ENCODE peak calls at places on chromosomes 12 and 14, in nine cellular contexts. O is hepatocyte, H is colonic mucosa, K is DND-41, A is ovary, Q is left ventricle myocardium inferior, N is astrocyte, S is heart left ventricle, J is PC-9. C is an unnamed sample.

GRCh38 chr14:101584049-101584859 is 23.0 kb downstream of the DIO3 start:
- DNase-seq in K (no peak), Q (peak; percentile 21), H (no peak), S (peak; percentile 39), N (no peak), A (peak; percentile 29), O (peak; percentile 44), J (no peak), C (peak; percentile 57)

GRCh38 chr12:6463211-6463610 is 7.3 kb downstream of the VAMP1 start:
- DNase-seq in S (no peak), H (no peak), O (no peak), A (no peak), Q (no peak), J (no peak), K (no peak), N (no peak), C (no peak)

GRCh38 chr14:101862711-101863110 is 101.2 kb downstream of the PPP2R5C start:
- DNase-seq in Q (no peak), H (no peak), N (peak; percentile 64), O (no peak), J (no peak), K (no peak), A (no peak), S (no peak), C (no peak)

GRCh38 chr12:56385873-56386272 is 23.2 kb upstream of the APOF start:
- DNase-seq in H (no peak), K (no peak), S (no peak), J (peak; percentile 35), A (no peak), O (peak; percentile 39), N (no peak), Q (no peak), C (no peak)

GRCh38 chr12:23771230-23771949 is 178.1 kb downstream of the SOX5 start:
- DNase-seq in J (no peak), N (peak; percentile 3), A (no peak), H (no peak), K (no peak), O (peak; percentile 18), S (peak; percentile 50), Q (peak; percentile 48), C (no peak)

GRCh38 chr12:30795660-30796507 is 41.1 kb upstream of the CAPRIN2 start:
- DNase-seq in K (no peak), S (peak; percentile 60), H (peak; percentile 26), Q (peak; percentile 51), A (peak; percentile 25), O (peak; percentile 75), J (peak; percentile 67), N (peak; percentile 77), C (no peak)

GRCh38 chr12:82645414-82645813 is 41.3 kb upstream of the TMTC2 start:
- DNase-seq in K (no peak), O (no peak), H (no peak), A (no peak), Q (no peak), J (no peak), S (no peak), N (no peak), C (no peak)

GRCh38 chr12:58071994-58072393 is 130.6 kb downstream of the ATP23 start:
- DNase-seq in J (no peak), N (no peak), A (no peak), Q (no peak), O (no peak), S (no peak), H (no peak), K (no peak), C (no peak)

GRCh38 chr14:100556076-100556475 is 31.1 kb downstream of the BEGAIN start:
- DNase-seq in N (no peak), O (no peak), Q (no peak), H (no peak), A (no peak), S (no peak), K (no peak), J (no peak), C (no peak)

GRCh38 chr12:44078273-44078672 is 242.4 kb downstream of the TMEM117 start:
- DNase-seq in Q (no peak), S (no peak), K (no peak), N (no peak), A (no peak), O (peak; percentile 6), J (no peak), H (no peak), C (no peak)

GRCh38 chr12:58629376-58629775 is 290.9 kb downstream of the LRIG3 start:
- DNase-seq in N (peak; percentile 21), O (no peak), J (no peak), S (no peak), A (no peak), Q (no peak), H (no peak), K (no peak), C (no peak)

GRCh38 chr12:27285395-27285794 is 41.3 kb downstream of the STK38L start:
- DNase-seq in K (no peak), N (peak; percentile 29), Q (no peak), H (no peak), A (no peak), O (no peak), S (no peak), J (no peak), C (no peak)

GRCh38 chr12:106090586-106091411 is 48.0 kb downstream of the NUAK1 start:
- DNase-seq in A (peak; percentile 36), N (peak; percentile 91), S (peak; percentile 71), H (no peak), K (no peak), Q (no peak), O (peak; percentile 38), J (no peak), C (peak; percentile 87)

GRCh38 chr12:124684971-124685688 is 117.7 kb upstream of the NCOR2 start:
- DNase-seq in A (peak; percentile 73), H (no peak), N (peak; percentile 83), Q (no peak), O (no peak), S (no peak), K (no peak), J (no peak), C (no peak)

GRCh38 chr12:113142173-113142885 is 6.8 kb upstream of the RASAL1 start:
- DNase-seq in A (no peak), J (no peak), N (no peak), Q (peak; percentile 44), S (peak; percentile 63), O (no peak), K (no peak), H (peak; percentile 70), C (no peak)

GRCh38 chr12:57549909-57550627 is at the start of gene KIF5A:
- DNase-seq in J (no peak), Q (no peak), H (no peak), N (no peak), O (peak; percentile 61), A (no peak), S (no peak), K (no peak), C (no peak)

GRCh38 chr14:86087377-86087776 is 557.4 kb downstream of the FLRT2 start:
- DNase-seq in J (no peak), O (no peak), S (no peak), A (no peak), K (no peak), N (no peak), Q (no peak), H (no peak), C (no peak)

GRCh38 chr12:108128221-108129016 is 669 bp upstream of the WSCD2 start:
- DNase-seq in H (no peak), A (no peak), S (no peak), J (no peak), N (no peak), O (no peak), Q (no peak), K (no peak), C (no peak)
- H3K4me3 ChIP-seq in H (no peak overlapping the region), A (peak overlapping the region; percentile 41), S (no peak overlapping the region), J (no peak overlapping the region), N (no peak overlapping the region), O (no peak overlapping the region), Q (peak overlapping the region; percentile 62), K (no peak overlapping the region), C (no peak overlapping the region)

GRCh38 chr14:61861320-61861865 is 99.2 kb downstream of the SNAPC1 start:
- DNase-seq in S (no peak), J (no peak), K (no peak), A (no peak), N (no peak), O (no peak), Q (no peak), H (no peak), C (no peak)

GRCh38 chr14:61864329-61864898 is 102.2 kb downstream of the SNAPC1 start:
- DNase-seq in H (no peak), O (no peak), K (no peak), S (no peak), J (no peak), A (no peak), Q (no peak), N (no peak), C (no peak)

GRCh38 chr14:61854898-61855297 is 92.7 kb downstream of the SNAPC1 start:
- DNase-seq in J (no peak), H (no peak), O (no peak), A (no peak), N (no peak), K (no peak), S (no peak), Q (no peak), C (no peak)

GRCh38 chr14:61860294-61860918 is 98.2 kb downstream of the SNAPC1 start:
- DNase-seq in O (peak; percentile 62), H (peak; percentile 40), S (no peak), N (peak; percentile 14), K (peak; percentile 65), Q (peak; percentile 36), A (no peak), J (no peak), C (no peak)
- TF ChIP-seq CTCF in O (peak; percentile 39), H (peak; percentile 71), S (peak; percentile 71), N (peak; percentile 74), K (peak; percentile 84), Q (peak; percentile 78), A (no peak), J (peak; percentile 87), C (peak; percentile 89)

DNA sequence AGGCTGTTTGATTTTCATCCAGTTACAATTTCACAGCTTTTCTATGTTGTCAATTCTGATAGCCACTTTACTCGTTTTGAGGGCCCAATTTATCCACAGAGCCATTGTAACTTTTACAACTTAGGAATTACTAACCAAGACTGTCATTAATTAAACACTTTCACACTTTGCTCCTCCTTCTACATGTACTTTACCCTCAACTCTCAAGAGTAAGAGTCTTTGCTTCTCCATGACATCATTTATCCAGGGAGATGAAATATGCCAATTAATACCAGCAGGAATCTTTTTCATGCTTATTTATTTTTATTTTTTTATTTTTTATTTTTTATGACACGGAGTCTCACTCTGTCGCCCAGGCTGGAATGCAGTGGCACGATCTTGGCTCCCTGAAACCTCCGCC is 13.5 kb downstream of the SLIRP start:
- DNase-seq in N (no peak), S (no peak), J (no peak), Q (no peak), O (no peak), K (no peak), A (no peak), H (no peak), C (no peak)
- H3K36me3 ChIP-seq in N (peaks cover 57% of the 10 kb centered on the region), S (peaks cover 100% of the 10 kb centered on the region), J (peaks cover 84% of the 10 kb centered on the region), Q (peaks cover 98% of the 10 kb centered on the region), O (no peaks in the 10 kb centered on the region), K (peaks cover 97% of the 10 kb centered on the region), A (no peaks in the 10 kb centered on the region), H (peaks cover 16% of the 10 kb centered on the region), C (peaks cover 10% of the 10 kb centered on the region)

DNA sequence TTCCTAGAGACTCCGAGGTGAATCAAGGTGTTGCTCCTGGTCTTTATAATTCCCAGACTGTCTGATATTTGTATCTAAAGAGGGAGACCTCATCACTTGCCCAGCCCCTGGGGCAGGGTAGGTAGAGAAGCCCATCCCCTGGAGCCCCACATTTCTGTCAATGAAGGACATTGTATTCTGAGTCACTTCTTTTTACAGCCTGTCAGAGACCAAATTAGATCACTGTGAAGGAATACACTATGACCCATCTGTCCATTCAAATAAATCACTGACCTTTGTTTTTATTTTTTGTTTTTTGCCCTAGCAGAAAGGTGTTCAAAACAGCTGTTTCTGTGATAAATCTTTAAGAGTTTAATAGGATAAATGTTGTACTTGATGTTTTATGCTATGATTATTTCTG is 67.9 kb upstream of the ANO6 start:
- DNase-seq in S (no peak), H (no peak), K (no peak), Q (no peak), O (no peak), J (no peak), N (no peak), A (no peak), C (no peak)
- H3K4me3 ChIP-seq in S (no peak overlapping the region), H (no peak overlapping the region), K (no peak overlapping the region), Q (no peak overlapping the region), O (no peak overlapping the region), J (no peak overlapping the region), N (no peak overlapping the region), A (no peak overlapping the region), C (no peak overlapping the region)